ENCODE peak calls at places on chromosomes 7 and 10, in four cellular contexts. One of them, this sample, is unnamed.

GRCh38 chr10:44125879-44126675 is 258.8 kb downstream of the CXCL12 start:
- DNase-seq in H1: no peak
- DNase-seq in K562: no peak
- DNase-seq in HepG2: no peak
- DNase-seq in this sample: no peak

GRCh38 chr7:97006146-97006950 is 995 bp downstream of the DLX6 start:
- DNase-seq in K562: no peak
- DNase-seq in HepG2: peak; percentile 72
- DNase-seq in H1: peak; percentile 85
- DNase-seq in this sample: peak; percentile 56

GRCh38 chr7:113582471-113582870 is 336.3 kb downstream of the PPP1R3A start:
- DNase-seq in HepG2: no peak
- DNase-seq in H1: no peak
- DNase-seq in K562: no peak
- DNase-seq in this sample: no peak

GRCh38 chr10:13820119-13820518 is 233.4 kb downstream of the PRPF18 start:
- DNase-seq in K562: no peak
- DNase-seq in HepG2: no peak
- DNase-seq in H1: no peak
- DNase-seq in this sample: no peak

GRCh38 chr7:75559355-75559986 is 67.4 kb downstream of the SPDYE5 start:
- DNase-seq in HepG2: no peak
- DNase-seq in H1: no peak
- DNase-seq in K562: no peak
- DNase-seq in this sample: no peak

GRCh38 chr10:97870990-97871389 is 21.3 kb downstream of the GOLGA7B start:
- DNase-seq in HepG2: no peak
- DNase-seq in H1: no peak
- DNase-seq in K562: no peak
- DNase-seq in this sample: no peak

GRCh38 chr10:79331709-79332108 is 15.6 kb upstream of the PPIF start:
- DNase-seq in HepG2: no peak
- DNase-seq in H1: no peak
- DNase-seq in K562: no peak
- DNase-seq in this sample: peak; percentile 80

GRCh38 chr10:25061711-25062455 is 45.5 kb downstream of the THNSL1 start:
- DNase-seq in K562: peak; percentile 30
- DNase-seq in H1: no peak
- DNase-seq in HepG2: no peak
- DNase-seq in this sample: no peak

GRCh38 chr10:35300063-35300699 is 36.1 kb upstream of the CCNY start:
- DNase-seq in H1: no peak
- DNase-seq in K562: peak; percentile 56
- DNase-seq in HepG2: no peak
- DNase-seq in this sample: peak; percentile 83

GRCh38 chr10:113099431-113100298 is 149.6 kb downstream of the TCF7L2 start:
- DNase-seq in H1: no peak
- DNase-seq in HepG2: no peak
- DNase-seq in K562: no peak
- DNase-seq in this sample: no peak

GRCh38 chr10:109956454-109957091 is 33.3 kb upstream of the XPNPEP1 start:
- DNase-seq in K562: peak; percentile 56
- DNase-seq in H1: no peak
- DNase-seq in HepG2: peak; percentile 68
- DNase-seq in this sample: peak; percentile 69

GRCh38 chr7:73519867-73520672 is 2.0 kb downstream of the BAZ1B start:
- DNase-seq in K562: no peak
- DNase-seq in H1: no peak
- DNase-seq in HepG2: peak; percentile 33
- DNase-seq in this sample: peak; percentile 23

GRCh38 chr7:132275384-132275783 is 300.9 kb downstream of the PLXNA4 start:
- DNase-seq in H1: no peak
- DNase-seq in K562: no peak
- DNase-seq in HepG2: no peak
- DNase-seq in this sample: no peak

GRCh38 chr10:33643042-33643441 is 308.6 kb upstream of the NRP1 start:
- DNase-seq in HepG2: no peak
- DNase-seq in K562: no peak
- DNase-seq in H1: no peak
- DNase-seq in this sample: no peak

GRCh38 chr7:82005056-82005455 is 235.2 kb upstream of the HGF start:
- DNase-seq in H1: no peak
- DNase-seq in K562: no peak
- DNase-seq in HepG2: no peak
- DNase-seq in this sample: no peak

GRCh38 chr10:121696854-121697253 is 98.6 kb upstream of the FGFR2 start:
- DNase-seq in HepG2: peak; percentile 18
- DNase-seq in H1: peak; percentile 95
- DNase-seq in K562: peak; percentile 48
- DNase-seq in this sample: peak; percentile 35

GRCh38 chr7:102248081-102248455 is 38.6 kb upstream of the SH2B2 start:
- DNase-seq in K562: no peak
- DNase-seq in HepG2: no peak
- DNase-seq in H1: no peak
- DNase-seq in this sample: no peak

GRCh38 chr7:122430710-122431109 is 126.2 kb upstream of the FEZF1 start:
- DNase-seq in HepG2: no peak
- DNase-seq in H1: no peak
- DNase-seq in K562: no peak
- DNase-seq in this sample: no peak

GRCh38 chr7:98462926-98463325 is 62.0 kb upstream of the BAIAP2L1 start:
- DNase-seq in H1: no peak
- DNase-seq in HepG2: no peak
- DNase-seq in K562: no peak
- DNase-seq in this sample: no peak

GRCh38 chr7:1885465-1886226 is 215.6 kb downstream of the ELFN1 start:
- DNase-seq in H1: no peak
- DNase-seq in K562: no peak
- DNase-seq in HepG2: no peak
- DNase-seq in this sample: no peak

GRCh38 chr7:104005197-104005596 is 15.7 kb upstream of the RELN start:
- DNase-seq in K562: no peak
- DNase-seq in HepG2: no peak
- DNase-seq in H1: no peak
- DNase-seq in this sample: no peak

GRCh38 chr7:35747611-35748010 is 52.7 kb upstream of the HERPUD2 start:
- DNase-seq in K562: no peak
- DNase-seq in HepG2: no peak
- DNase-seq in H1: no peak
- DNase-seq in this sample: no peak

GRCh38 chr7:17660116-17660515 is 280.2 kb downstream of the SNX13 start:
- DNase-seq in HepG2: no peak
- DNase-seq in K562: no peak
- DNase-seq in H1: no peak
- DNase-seq in this sample: no peak

GRCh38 chr7:117796889-117797288 is 76.4 kb downstream of the CTTNBP2 start:
- DNase-seq in K562: no peak
- DNase-seq in HepG2: no peak
- DNase-seq in H1: no peak
- DNase-seq in this sample: no peak

GRCh38 chr10:72075184-72076115 is 12.9 kb downstream of the SPOCK2 start:
- DNase-seq in H1: no peak
- DNase-seq in HepG2: no peak
- DNase-seq in K562: no peak
- DNase-seq in this sample: no peak

GRCh38 chr10:71131096-71131495 is 81.3 kb upstream of the UNC5B start:
- DNase-seq in H1: no peak
- DNase-seq in K562: no peak
- DNase-seq in HepG2: no peak
- DNase-seq in this sample: no peak

GRCh38 chr10:15485684-15486316 is 114.7 kb upstream of the FAM171A1 start:
- DNase-seq in HepG2: no peak
- DNase-seq in K562: no peak
- DNase-seq in H1: no peak
- DNase-seq in this sample: no peak

GRCh38 chr10:12975906-12976305 is 25.6 kb downstream of the CCDC3 start:
- DNase-seq in K562: no peak
- DNase-seq in HepG2: no peak
- DNase-seq in H1: no peak
- DNase-seq in this sample: no peak

GRCh38 chr7:196283-196682 is 3.9 kb downstream of the FAM20C start:
- DNase-seq in H1: no peak
- DNase-seq in HepG2: no peak
- DNase-seq in K562: no peak
- DNase-seq in this sample: no peak

GRCh38 chr7:1968397-1969111 is 264.2 kb downstream of the MAD1L1 start:
- DNase-seq in H1: no peak
- DNase-seq in K562: no peak
- DNase-seq in HepG2: no peak
- DNase-seq in this sample: no peak

GRCh38 chr7:130369831-130370230 is 10.5 kb upstream of the CPA1 start:
- DNase-seq in H1: no peak
- DNase-seq in HepG2: no peak
- DNase-seq in K562: no peak
- DNase-seq in this sample: no peak

GRCh38 chr7:129169705-129170319 is 18.6 kb upstream of the SMO start:
- DNase-seq in K562: peak; percentile 13
- DNase-seq in HepG2: no peak
- DNase-seq in H1: peak; percentile 56
- DNase-seq in this sample: no peak

GRCh38 chr7:129166745-129167144 is 21.7 kb upstream of the SMO start:
- DNase-seq in H1: no peak
- DNase-seq in HepG2: no peak
- DNase-seq in K562: peak; percentile 25
- DNase-seq in this sample: no peak

GRCh38 chr7:129170373-129171021 is 17.9 kb upstream of the SMO start:
- DNase-seq in HepG2: no peak
- DNase-seq in K562: no peak
- DNase-seq in H1: peak; percentile 59
- DNase-seq in this sample: no peak

GRCh38 chr7:129168219-129168991 is 20.0 kb upstream of the SMO start:
- DNase-seq in H1: peak; percentile 58
- DNase-seq in HepG2: no peak
- DNase-seq in K562: peak; percentile 37
- DNase-seq in this sample: no peak

GRCh38 chr7:129169171-129169643 is 19.2 kb upstream of the SMO start:
- DNase-seq in H1: peak; percentile 84
- DNase-seq in HepG2: no peak
- DNase-seq in K562: peak; percentile 94
- DNase-seq in this sample: no peak
- H3K27ac ChIP-seq in H1: peak overlapping the region; percentile 84
- H3K27ac ChIP-seq in HepG2: no peak overlapping the region
- H3K27ac ChIP-seq in K562: no peak overlapping the region
- H3K27ac ChIP-seq in this sample: no peak overlapping the region

GRCh38 chr7:44322631-44323363 is 2.6 kb downstream of the CAMK2B start:
- DNase-seq in H1: peak; percentile 46
- DNase-seq in HepG2: no peak
- DNase-seq in K562: no peak
- DNase-seq in this sample: no peak

GRCh38 chr7:44321796-44322195 is 3.6 kb downstream of the CAMK2B start:
- DNase-seq in HepG2: no peak
- DNase-seq in K562: no peak
- DNase-seq in H1: peak; percentile 41
- DNase-seq in this sample: no peak

GRCh38 chr7:44324204-44325126 is 929 bp downstream of the CAMK2B start:
- DNase-seq in H1: peak; percentile 58
- DNase-seq in HepG2: no peak
- DNase-seq in K562: no peak
- DNase-seq in this sample: no peak

GRCh38 chr7:44325181-44325671 is at the start of gene CAMK2B:
- DNase-seq in H1: no peak
- DNase-seq in HepG2: no peak
- DNase-seq in K562: no peak
- DNase-seq in this sample: no peak

GRCh38 chr7:44323381-44324203 is 1.8 kb downstream of the CAMK2B start:
- DNase-seq in HepG2: no peak
- DNase-seq in H1: peak; percentile 45
- DNase-seq in K562: no peak
- DNase-seq in this sample: no peak
- TF ChIP-seq RNF2 in HepG2: no peak
- TF ChIP-seq RNF2 in H1: no peak
- TF ChIP-seq RNF2 in K562: no peak
- TF ChIP-seq RNF2 in this sample: no peak

GRCh38 chr7:33873518-33873917 is 31.8 kb upstream of the BMPER start:
- DNase-seq in H1: no peak
- DNase-seq in K562: no peak
- DNase-seq in HepG2: no peak
- DNase-seq in this sample: no peak

GRCh38 chr7:33873981-33874750 is 31.2 kb upstream of the BMPER start:
- DNase-seq in K562: no peak
- DNase-seq in HepG2: no peak
- DNase-seq in H1: no peak
- DNase-seq in this sample: peak; percentile 33

GRCh38 chr7:33874943-33875342 is 30.4 kb upstream of the BMPER start:
- DNase-seq in K562: no peak
- DNase-seq in HepG2: no peak
- DNase-seq in H1: no peak
- DNase-seq in this sample: no peak

GRCh38 chr7:33872870-33873269 is 32.5 kb upstream of the BMPER start:
- DNase-seq in HepG2: no peak
- DNase-seq in H1: no peak
- DNase-seq in K562: no peak
- DNase-seq in this sample: no peak

DNA sequence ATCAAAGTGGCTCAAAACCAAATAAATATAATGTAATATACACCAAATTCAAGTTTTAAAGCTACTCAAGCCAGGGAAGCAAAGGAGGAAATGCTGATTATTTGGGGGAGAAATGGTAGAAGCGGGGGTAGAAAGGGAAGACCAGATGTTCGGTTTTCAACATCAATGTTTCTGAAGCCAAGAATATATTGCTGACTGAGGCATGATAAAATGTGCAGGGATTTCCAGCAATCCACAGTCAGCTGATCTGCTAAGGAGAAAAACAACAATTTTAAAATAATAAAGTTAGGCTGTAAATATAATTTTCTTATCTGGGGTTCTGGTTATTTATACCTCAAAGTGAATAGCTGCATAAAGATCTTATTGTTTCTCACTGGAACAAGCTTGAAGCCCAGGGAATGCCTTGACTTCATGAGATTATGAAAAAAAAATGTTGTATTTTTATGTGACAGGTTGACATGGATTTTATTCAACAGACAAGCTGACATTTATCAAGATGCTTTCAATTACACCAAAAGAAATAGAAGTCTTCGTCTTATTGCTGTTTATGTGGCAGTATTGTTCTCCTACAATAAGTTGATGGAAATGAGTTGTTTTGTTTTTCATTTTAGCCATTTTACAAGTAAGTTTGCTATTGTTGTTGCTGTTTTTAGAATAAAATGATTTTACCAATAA is 28.6 kb upstream of the BMPER start:
- DNase-seq in K562: no peak
- DNase-seq in H1: no peak
- DNase-seq in HepG2: no peak
- DNase-seq in this sample: no peak
- H3K27ac ChIP-seq in K562: no peak overlapping the region
- H3K27ac ChIP-seq in H1: no peak overlapping the region
- H3K27ac ChIP-seq in HepG2: no peak overlapping the region
- H3K27ac ChIP-seq in this sample: no peak overlapping the region

DNA sequence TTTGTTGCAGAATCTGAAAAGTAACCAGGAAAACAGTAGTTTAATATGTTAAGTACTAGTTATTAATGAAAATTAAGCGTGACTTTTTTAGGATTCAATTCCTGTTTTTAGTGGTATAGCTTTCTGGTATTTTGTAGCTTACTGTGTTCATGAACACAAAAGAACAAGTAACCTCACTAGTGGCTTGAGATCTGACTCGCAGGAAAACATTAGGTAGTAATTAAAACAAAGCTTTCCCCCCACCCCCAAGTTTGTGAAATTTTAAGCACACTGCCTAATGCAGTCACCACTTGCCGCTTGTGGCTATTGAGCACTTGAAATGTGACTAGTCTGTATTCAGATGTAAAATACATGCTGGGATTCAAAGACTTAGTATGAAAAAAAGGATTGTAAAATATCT is 102.5 kb upstream of the RPA3 start:
- DNase-seq in H1: no peak
- DNase-seq in K562: no peak
- DNase-seq in HepG2: no peak
- DNase-seq in this sample: no peak
- TF ChIP-seq RNF2 in H1: no peak
- TF ChIP-seq RNF2 in K562: no peak
- TF ChIP-seq RNF2 in HepG2: no peak
- TF ChIP-seq RNF2 in this sample: no peak